ENCODE peak calls at places on chromosome 21, in five cellular contexts. D is GM10248; W is hepatic stellate cell; Y is activated naive CD8-positive, alpha-beta T cell treated with anti-CD3 and anti-CD28 coated beads for 36 hours; C is A549. H is an unnamed sample.

GRCh38 chr21:42305707-42306147 is 9.5 kb downstream of the TFF3 start:
- DNase-seq in D (no peak), W (no peak), Y (no peak), C (no peak), H (no peak)

GRCh38 chr21:31713973-31714740 is 17.8 kb downstream of the SCAF4 start:
- DNase-seq in D (no peak), W (peak; percentile 44), Y (no peak), C (no peak), H (no peak)

GRCh38 chr21:40925481-40925880 is 78.5 kb upstream of the DSCAM start:
- DNase-seq in D (no peak), W (no peak), Y (no peak), C (no peak), H (no peak)

GRCh38 chr21:45354970-45355369 is 50.0 kb upstream of the COL18A1 start:
- DNase-seq in D (no peak), W (no peak), Y (no peak), C (no peak), H (no peak)

GRCh38 chr21:43919283-43919682 is 54.3 kb downstream of the AGPAT3 start:
- DNase-seq in D (no peak), W (no peak), Y (no peak), C (no peak), H (no peak)

GRCh38 chr21:44998086-44998620 is 58.3 kb downstream of the SLX9 start:
- DNase-seq in D (no peak), W (no peak), Y (no peak), C (no peak), H (no peak)

GRCh38 chr21:38958940-38959685 is 153.4 kb downstream of the ETS2 start:
- DNase-seq in D (no peak), W (peak; percentile 74), Y (no peak), C (no peak), H (no peak)

GRCh38 chr21:26280715-26281310 is 110.2 kb upstream of the APP start:
- DNase-seq in D (no peak), W (no peak), Y (no peak), C (no peak), H (no peak)

GRCh38 chr21:45142469-45142868 is 68.1 kb downstream of the ADARB1 start:
- DNase-seq in D (no peak), W (peak; percentile 67), Y (no peak), C (no peak), H (no peak)

GRCh38 chr21:35467536-35467935 is 418.4 kb upstream of the RUNX1 start:
- DNase-seq in D (no peak), W (peak; percentile 49), Y (no peak), C (no peak), H (no peak)

GRCh38 chr21:35258521-35258920 is 209.4 kb upstream of the RUNX1 start:
- DNase-seq in D (no peak), W (no peak), Y (no peak), C (no peak), H (no peak)

GRCh38 chr21:44994581-44995171 is 54.8 kb downstream of the SLX9 start:
- DNase-seq in D (no peak), W (no peak), Y (no peak), C (no peak), H (no peak)

GRCh38 chr21:29558331-29558730 is 259.6 kb downstream of the BACH1 start:
- DNase-seq in D (no peak), W (no peak), Y (no peak), C (no peak), H (no peak)

GRCh38 chr21:44657635-44658183 is at the start of gene KRTAP12-3:
- DNase-seq in D (no peak), W (no peak), Y (no peak), C (no peak), H (no peak)

GRCh38 chr21:45982758-45983731 is 1.5 kb downstream of the COL6A1 start:
- DNase-seq in D (no peak), W (no peak), Y (no peak), C (no peak), H (no peak)

GRCh38 chr21:17003221-17003620 is 509.6 kb upstream of the CXADR start:
- DNase-seq in D (no peak), W (no peak), Y (no peak), C (no peak), H (no peak)

GRCh38 chr21:35512321-35512720 is 463.2 kb upstream of the RUNX1 start:
- DNase-seq in D (no peak), W (no peak), Y (no peak), C (no peak), H (no peak)

GRCh38 chr21:28220670-28221069 is 772.0 kb downstream of the LTN1 start:
- DNase-seq in D (no peak), W (no peak), Y (no peak), C (no peak), H (no peak)

GRCh38 chr21:46194374-46195334 is 10.4 kb upstream of the SPATC1L start:
- DNase-seq in D (no peak), W (no peak), Y (no peak), C (no peak), H (no peak)

GRCh38 chr21:37375866-37376574 is 9.4 kb downstream of the DYRK1A start:
- DNase-seq in D (no peak), W (no peak), Y (no peak), C (no peak), H (no peak)

GRCh38 chr21:31410763-31411278 is 66.8 kb upstream of the TIAM1 start:
- DNase-seq in D (no peak), W (no peak), Y (no peak), C (no peak), H (no peak)

GRCh38 chr21:35438643-35439404 is 389.7 kb upstream of the RUNX1 start:
- DNase-seq in D (peak; percentile 31), W (no peak), Y (no peak), C (no peak), H (peak; percentile 29)

GRCh38 chr21:43204638-43205037 is 35.8 kb downstream of the CRYAA start:
- DNase-seq in D (no peak), W (no peak), Y (no peak), C (no peak), H (no peak)

GRCh38 chr21:42202321-42202720 is 16.6 kb upstream of the ABCG1 start:
- DNase-seq in D (no peak), W (no peak), Y (no peak), C (no peak), H (no peak)

GRCh38 chr21:31041295-31042079 is 3.2 kb upstream of the KRTAP19-8 start:
- DNase-seq in D (no peak), W (no peak), Y (no peak), C (no peak), H (no peak)

GRCh38 chr21:45531393-45532215 is 10.6 kb downstream of the SLC19A1 start:
- DNase-seq in D (no peak), W (no peak), Y (no peak), C (no peak), H (no peak)

GRCh38 chr21:44423941-44424607 is 31.2 kb upstream of the LRRC3 start:
- DNase-seq in D (no peak), W (no peak), Y (no peak), C (no peak), H (no peak)

GRCh38 chr21:46622226-46622625 is 13.2 kb upstream of the PRMT2 start:
- DNase-seq in D (no peak), W (no peak), Y (peak; percentile 55), C (no peak), H (no peak)

GRCh38 chr21:42655797-42656770 is 2.7 kb downstream of the PDE9A start:
- DNase-seq in D (no peak), W (no peak), Y (no peak), C (no peak), H (no peak)

GRCh38 chr21:20329636-20330035 is 668.6 kb upstream of the NCAM2 start:
- DNase-seq in D (no peak), W (no peak), Y (no peak), C (no peak), H (no peak)

GRCh38 chr21:28554660-28555475 is 437.8 kb downstream of the LTN1 start:
- DNase-seq in D (no peak), W (no peak), Y (no peak), C (no peak), H (no peak)

GRCh38 chr21:41009398-41010177 is 158.4 kb upstream of the BACE2 start:
- DNase-seq in D (no peak), W (no peak), Y (no peak), C (no peak), H (no peak)

GRCh38 chr21:28883931-28884330 is 108.7 kb downstream of the LTN1 start:
- DNase-seq in D (no peak), W (no peak), Y (no peak), C (no peak), H (no peak)

GRCh38 chr21:42560517-42561179 is 47.0 kb downstream of the SLC37A1 start:
- DNase-seq in D (no peak), W (no peak), Y (no peak), C (no peak), H (no peak)

GRCh38 chr21:43734131-43734634 is 15.3 kb downstream of the PDXK start:
- DNase-seq in D (no peak), W (no peak), Y (no peak), C (no peak), H (no peak)